ENCODE peak calls at places on chromosomes 16 and 17, in four cellular contexts. One of them, this sample, is unnamed.

GRCh38 chr17:74369221-74369620 is 1.9 kb downstream of the GPR142 start:
- DNase-seq in dorsolateral prefrontal cortex: no peak
- DNase-seq in astrocyte of the cerebellum: no peak
- DNase-seq in astrocyte: no peak
- DNase-seq in this sample: no peak

GRCh38 chr17:28041844-28042656 is 427 bp upstream of the NLK start:
- DNase-seq in dorsolateral prefrontal cortex: no peak
- DNase-seq in astrocyte of the cerebellum: no peak
- DNase-seq in astrocyte: peak; percentile 40
- DNase-seq in this sample: no peak

GRCh38 chr17:70105641-70106040 is 30.6 kb downstream of the KCNJ16 start:
- DNase-seq in dorsolateral prefrontal cortex: no peak
- DNase-seq in astrocyte of the cerebellum: no peak
- DNase-seq in astrocyte: peak; percentile 26
- DNase-seq in this sample: peak; percentile 29

GRCh38 chr16:11390573-11391495 is 45.6 kb downstream of the RMI2 start:
- DNase-seq in dorsolateral prefrontal cortex: no peak
- DNase-seq in astrocyte of the cerebellum: no peak
- DNase-seq in astrocyte: no peak
- DNase-seq in this sample: no peak

GRCh38 chr17:20154601-20155000 is 145.4 kb downstream of the SPECC1 start:
- DNase-seq in dorsolateral prefrontal cortex: no peak
- DNase-seq in astrocyte of the cerebellum: no peak
- DNase-seq in astrocyte: no peak
- DNase-seq in this sample: no peak

GRCh38 chr17:47948706-47949196 is 7.4 kb downstream of the PNPO start:
- DNase-seq in dorsolateral prefrontal cortex: no peak
- DNase-seq in astrocyte of the cerebellum: no peak
- DNase-seq in astrocyte: no peak
- DNase-seq in this sample: peak; percentile 69

GRCh38 chr17:9409430-9409829 is 166.2 kb downstream of the STX8 start:
- DNase-seq in dorsolateral prefrontal cortex: no peak
- DNase-seq in astrocyte of the cerebellum: no peak
- DNase-seq in astrocyte: no peak
- DNase-seq in this sample: no peak

GRCh38 chr17:56593741-56594527 is 435 bp downstream of the NOG start:
- DNase-seq in dorsolateral prefrontal cortex: peak; percentile 41
- DNase-seq in astrocyte of the cerebellum: no peak
- DNase-seq in astrocyte: peak; percentile 69
- DNase-seq in this sample: no peak

GRCh38 chr16:81809567-81809966 is 30.5 kb downstream of the PLCG2 start:
- DNase-seq in dorsolateral prefrontal cortex: no peak
- DNase-seq in astrocyte of the cerebellum: no peak
- DNase-seq in astrocyte: no peak
- DNase-seq in this sample: no peak

GRCh38 chr16:88770459-88771293 is 14.3 kb downstream of the PIEZO1 start:
- DNase-seq in dorsolateral prefrontal cortex: no peak
- DNase-seq in astrocyte of the cerebellum: no peak
- DNase-seq in astrocyte: peak; percentile 80
- DNase-seq in this sample: no peak

GRCh38 chr17:14866266-14866665 is 398.9 kb downstream of the PMP22 start:
- DNase-seq in dorsolateral prefrontal cortex: no peak
- DNase-seq in astrocyte of the cerebellum: no peak
- DNase-seq in astrocyte: no peak
- DNase-seq in this sample: no peak

DNA sequence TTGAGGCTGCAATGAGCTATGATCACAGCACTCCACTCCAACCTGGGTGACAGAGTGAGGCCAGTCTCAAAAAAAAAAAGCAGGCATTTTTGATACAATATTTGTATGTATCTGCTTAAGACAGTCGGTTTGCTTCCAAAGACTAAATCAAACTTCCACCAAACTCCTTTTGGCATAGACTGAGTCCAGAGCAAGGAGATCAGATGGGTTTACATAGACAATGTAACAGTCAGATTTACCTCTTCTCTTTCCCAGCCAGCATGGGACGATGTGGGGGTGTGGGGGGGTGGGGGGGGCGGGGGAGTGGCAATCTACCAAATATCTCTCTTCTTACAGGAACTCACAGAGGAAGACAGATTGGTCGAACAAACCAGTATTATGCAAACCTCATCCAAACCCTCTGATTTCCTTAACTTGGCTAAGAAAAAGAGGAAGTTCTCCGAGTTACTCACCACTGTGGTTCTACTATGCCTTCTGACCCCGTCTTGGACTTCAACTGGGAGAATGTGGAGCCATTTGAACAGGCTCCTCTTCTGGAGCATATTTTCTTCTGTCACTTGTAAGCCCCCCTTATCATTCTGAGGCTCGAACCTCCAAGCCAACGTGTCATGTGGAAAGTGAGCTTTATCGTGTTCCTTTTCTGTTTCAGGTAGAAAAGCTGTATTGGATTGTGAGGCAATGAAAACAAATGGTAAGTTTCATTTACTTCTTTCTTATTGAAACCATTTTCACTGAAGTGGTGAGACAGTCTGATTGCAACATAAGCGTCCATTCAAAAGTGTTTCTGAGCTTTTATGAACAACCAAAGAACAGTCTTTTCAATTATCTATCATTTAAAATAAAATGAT is at the start of gene MILR1:
- DNase-seq in dorsolateral prefrontal cortex: no peak
- DNase-seq in astrocyte of the cerebellum: peak; percentile 88
- DNase-seq in astrocyte: peak; percentile 93
- DNase-seq in this sample: peak; percentile 26
- H3K4me3 ChIP-seq in dorsolateral prefrontal cortex: no peak within 1 kb of the TSS
- H3K4me3 ChIP-seq in astrocyte of the cerebellum: no peak within 1 kb of the TSS
- H3K4me3 ChIP-seq in astrocyte: peak within 1 kb of the TSS; percentile 29
- H3K4me3 ChIP-seq in this sample: no peak within 1 kb of the TSS

DNA sequence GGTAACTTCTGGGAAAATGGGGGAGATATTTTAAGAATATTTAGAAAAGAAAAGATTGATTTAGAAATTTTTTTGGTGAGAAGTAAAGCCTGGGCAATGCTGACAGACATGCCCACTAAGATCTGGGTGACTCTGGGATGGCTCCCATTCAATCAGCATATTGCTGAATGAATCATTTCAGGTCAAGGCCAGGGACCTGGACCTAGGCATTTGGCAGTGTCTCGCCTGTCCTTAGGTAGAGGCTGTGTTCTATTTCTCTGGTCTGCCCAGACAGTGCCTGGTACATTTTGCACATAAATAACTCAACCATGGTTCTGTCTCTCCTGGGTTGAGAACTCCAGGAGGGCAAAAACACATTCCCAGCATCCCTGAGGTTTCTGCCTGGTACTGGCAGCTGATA is 39.9 kb downstream of the SMPD3 start:
- DNase-seq in dorsolateral prefrontal cortex: no peak
- DNase-seq in astrocyte of the cerebellum: no peak
- DNase-seq in astrocyte: no peak
- DNase-seq in this sample: no peak
- TF ChIP-seq CTCF in dorsolateral prefrontal cortex: no peak
- TF ChIP-seq CTCF in astrocyte of the cerebellum: no peak
- TF ChIP-seq CTCF in astrocyte: no peak
- TF ChIP-seq CTCF in this sample: no peak

DNA sequence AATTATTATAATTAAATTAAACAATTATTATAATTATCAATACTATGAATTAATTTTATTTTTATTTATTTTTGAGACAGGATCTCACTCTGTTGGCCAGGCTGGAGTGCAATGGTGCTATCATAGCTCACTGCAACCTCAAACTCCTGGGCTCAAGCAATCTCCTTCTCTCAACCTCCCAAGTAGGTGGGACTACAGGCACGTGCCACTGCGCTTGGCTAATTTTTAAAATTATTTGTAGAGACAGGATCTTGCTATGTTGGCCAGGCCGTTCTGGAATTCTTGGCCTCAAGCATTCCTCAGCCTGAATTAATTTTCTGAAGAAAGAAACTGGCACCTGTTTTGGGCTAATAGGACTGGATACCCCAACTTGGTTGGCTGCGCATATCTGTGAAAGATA is 10.3 kb downstream of the GNA13 start:
- DNase-seq in dorsolateral prefrontal cortex: no peak
- DNase-seq in astrocyte of the cerebellum: no peak
- DNase-seq in astrocyte: no peak
- DNase-seq in this sample: no peak
- H3K4me3 ChIP-seq in dorsolateral prefrontal cortex: no peak overlapping the region
- H3K4me3 ChIP-seq in astrocyte of the cerebellum: no peak overlapping the region
- H3K4me3 ChIP-seq in astrocyte: no peak overlapping the region
- H3K4me3 ChIP-seq in this sample: no peak overlapping the region

GRCh38 chr16:73068546-73069401 is 20.8 kb upstream of the ZFHX3 start:
- DNase-seq in dorsolateral prefrontal cortex: no peak
- DNase-seq in astrocyte of the cerebellum: no peak
- DNase-seq in astrocyte: peak; percentile 98
- DNase-seq in this sample: peak; percentile 88

GRCh38 chr16:73066927-73067670 is 19.2 kb upstream of the ZFHX3 start:
- DNase-seq in dorsolateral prefrontal cortex: no peak
- DNase-seq in astrocyte of the cerebellum: no peak
- DNase-seq in astrocyte: no peak
- DNase-seq in this sample: no peak

GRCh38 chr16:73067671-73068545 is 20.0 kb upstream of the ZFHX3 start:
- DNase-seq in dorsolateral prefrontal cortex: no peak
- DNase-seq in astrocyte of the cerebellum: no peak
- DNase-seq in astrocyte: no peak
- DNase-seq in this sample: no peak

GRCh38 chr16:73071131-73071940 is 23.4 kb upstream of the ZFHX3 start:
- DNase-seq in dorsolateral prefrontal cortex: no peak
- DNase-seq in astrocyte of the cerebellum: no peak
- DNase-seq in astrocyte: peak; percentile 56
- DNase-seq in this sample: no peak

DNA sequence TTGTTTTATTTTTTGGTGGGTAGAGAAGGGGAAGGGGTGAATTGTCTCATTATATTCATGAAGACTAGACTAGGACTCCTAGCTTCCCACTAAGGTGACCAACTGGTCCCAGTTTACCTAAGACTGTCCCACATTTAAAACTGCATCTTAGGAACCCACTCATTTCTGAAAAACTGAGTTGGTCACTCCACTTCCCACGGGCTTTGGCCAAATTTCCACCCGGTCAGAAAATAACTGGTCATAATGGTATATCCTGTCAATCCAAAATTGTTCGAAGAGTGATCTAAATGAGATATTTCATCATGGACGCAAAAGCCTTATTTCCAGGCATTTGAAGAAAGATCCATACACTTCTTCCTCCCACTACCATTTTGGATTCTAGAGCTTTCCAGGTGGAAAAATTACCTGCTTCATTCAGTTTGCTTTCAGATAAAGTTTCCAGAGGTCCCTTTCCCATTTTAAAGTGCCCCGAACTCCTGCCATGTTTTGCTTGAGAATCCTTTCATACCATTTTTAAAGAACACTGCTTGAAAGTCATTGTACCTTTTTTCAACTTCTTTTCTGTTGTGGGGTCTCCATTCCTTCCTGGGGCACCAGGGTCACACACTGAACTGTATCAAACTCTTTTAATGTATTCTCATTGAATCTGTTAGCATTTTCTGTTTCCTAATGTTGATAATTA is 21.8 kb upstream of the ZFHX3 start:
- DNase-seq in dorsolateral prefrontal cortex: no peak
- DNase-seq in astrocyte of the cerebellum: no peak
- DNase-seq in astrocyte: no peak
- DNase-seq in this sample: no peak
- TF ChIP-seq CTCF in dorsolateral prefrontal cortex: no peak
- TF ChIP-seq CTCF in astrocyte of the cerebellum: no peak
- TF ChIP-seq CTCF in astrocyte: no peak
- TF ChIP-seq CTCF in this sample: no peak

DNA sequence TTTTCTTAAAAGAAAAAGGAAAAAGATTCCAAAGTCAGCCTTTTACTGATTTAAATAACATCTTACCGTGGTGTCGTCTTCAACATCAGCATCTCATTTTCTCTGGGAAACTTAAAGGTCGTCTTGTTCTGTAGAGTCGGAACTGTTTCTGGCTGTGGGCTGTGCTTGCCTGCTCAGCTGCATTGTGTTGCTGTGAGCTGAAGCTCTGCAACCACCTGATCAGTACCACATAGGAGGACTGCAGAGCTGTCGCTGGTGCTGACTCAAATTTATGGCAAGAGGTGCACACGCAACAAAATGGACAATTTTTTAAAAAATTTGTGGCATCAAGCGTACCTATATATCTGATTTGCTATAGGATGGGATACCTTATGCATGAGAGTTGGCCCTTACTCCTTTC is at the start of gene OMG:
- DNase-seq in dorsolateral prefrontal cortex: peak; percentile 72
- DNase-seq in astrocyte of the cerebellum: no peak
- DNase-seq in astrocyte: no peak
- DNase-seq in this sample: no peak
- H3K4me3 ChIP-seq in dorsolateral prefrontal cortex: peak within 1 kb of the TSS; percentile 60
- H3K4me3 ChIP-seq in astrocyte of the cerebellum: no peak within 1 kb of the TSS
- H3K4me3 ChIP-seq in astrocyte: no peak within 1 kb of the TSS
- H3K4me3 ChIP-seq in this sample: no peak within 1 kb of the TSS